ENCODE peak calls at places on chromosomes 11 and 22, in nine cellular contexts. One of them, this sample, is unnamed.

GRCh38 chr22:46422896-46423295 is 87.4 kb downstream of the TRMU start:
- DNase-seq in activated CD4-positive, alpha-beta T cell treated with anti-CD3 and anti-CD28 coated beads for 4 hours: no peak
- DNase-seq in NCI-H69: no peak
- DNase-seq in foreskin keratinocyte: no peak
- DNase-seq in activated naive CD4-positive, alpha-beta T cell treated with anti-CD3 and anti-CD28 coated beads, Interleukin-2, amount 10 ng/mL, durations not matched to agents 7 days and 5 days: no peak
- DNase-seq in activated T-cell treated with anti-CD3 and anti-CD28 coated beads, Interleukin-2, amount 50 U/mL, for 24 hours: no peak
- DNase-seq in WTC11: no peak
- DNase-seq in thoracic aorta: no peak
- DNase-seq in GM20000: no peak
- DNase-seq in this sample: no peak

GRCh38 chr11:110296226-110297081 is at the start of gene RDX:
- DNase-seq in foreskin keratinocyte: peak; percentile 76
- DNase-seq in NCI-H69: peak; percentile 97
- DNase-seq in activated T-cell treated with anti-CD3 and anti-CD28 coated beads, Interleukin-2, amount 50 U/mL, for 24 hours: peak; percentile 78
- DNase-seq in WTC11: peak; percentile 83
- DNase-seq in activated CD4-positive, alpha-beta T cell treated with anti-CD3 and anti-CD28 coated beads for 4 hours: peak; percentile 38
- DNase-seq in activated naive CD4-positive, alpha-beta T cell treated with anti-CD3 and anti-CD28 coated beads, Interleukin-2, amount 10 ng/mL, durations not matched to agents 7 days and 5 days: peak; percentile 67
- DNase-seq in GM20000: peak; percentile 99
- DNase-seq in thoracic aorta: peak; percentile 8
- DNase-seq in this sample: peak; percentile 94

GRCh38 chr11:134438533-134438932 is 26.5 kb upstream of the B3GAT1 start:
- DNase-seq in activated CD4-positive, alpha-beta T cell treated with anti-CD3 and anti-CD28 coated beads for 4 hours: no peak
- DNase-seq in activated T-cell treated with anti-CD3 and anti-CD28 coated beads, Interleukin-2, amount 50 U/mL, for 24 hours: no peak
- DNase-seq in GM20000: no peak
- DNase-seq in activated naive CD4-positive, alpha-beta T cell treated with anti-CD3 and anti-CD28 coated beads, Interleukin-2, amount 10 ng/mL, durations not matched to agents 7 days and 5 days: no peak
- DNase-seq in foreskin keratinocyte: no peak
- DNase-seq in NCI-H69: no peak
- DNase-seq in thoracic aorta: no peak
- DNase-seq in WTC11: no peak
- DNase-seq in this sample: no peak

GRCh38 chr11:120203626-120204025 is 7.2 kb upstream of the OAF start:
- DNase-seq in activated T-cell treated with anti-CD3 and anti-CD28 coated beads, Interleukin-2, amount 50 U/mL, for 24 hours: no peak
- DNase-seq in activated CD4-positive, alpha-beta T cell treated with anti-CD3 and anti-CD28 coated beads for 4 hours: no peak
- DNase-seq in GM20000: no peak
- DNase-seq in NCI-H69: no peak
- DNase-seq in foreskin keratinocyte: no peak
- DNase-seq in WTC11: no peak
- DNase-seq in thoracic aorta: no peak
- DNase-seq in activated naive CD4-positive, alpha-beta T cell treated with anti-CD3 and anti-CD28 coated beads, Interleukin-2, amount 10 ng/mL, durations not matched to agents 7 days and 5 days: no peak
- DNase-seq in this sample: no peak

GRCh38 chr11:55457641-55458040 is 89.9 kb downstream of the OR4A15 start:
- DNase-seq in foreskin keratinocyte: no peak
- DNase-seq in activated T-cell treated with anti-CD3 and anti-CD28 coated beads, Interleukin-2, amount 50 U/mL, for 24 hours: no peak
- DNase-seq in NCI-H69: no peak
- DNase-seq in GM20000: no peak
- DNase-seq in thoracic aorta: no peak
- DNase-seq in activated naive CD4-positive, alpha-beta T cell treated with anti-CD3 and anti-CD28 coated beads, Interleukin-2, amount 10 ng/mL, durations not matched to agents 7 days and 5 days: no peak
- DNase-seq in activated CD4-positive, alpha-beta T cell treated with anti-CD3 and anti-CD28 coated beads for 4 hours: no peak
- DNase-seq in WTC11: no peak
- DNase-seq in this sample: no peak

GRCh38 chr22:25023879-25024278 is 71.4 kb downstream of the KIAA1671 start:
- DNase-seq in activated T-cell treated with anti-CD3 and anti-CD28 coated beads, Interleukin-2, amount 50 U/mL, for 24 hours: no peak
- DNase-seq in thoracic aorta: no peak
- DNase-seq in foreskin keratinocyte: no peak
- DNase-seq in NCI-H69: peak; percentile 51
- DNase-seq in activated naive CD4-positive, alpha-beta T cell treated with anti-CD3 and anti-CD28 coated beads, Interleukin-2, amount 10 ng/mL, durations not matched to agents 7 days and 5 days: no peak
- DNase-seq in GM20000: no peak
- DNase-seq in activated CD4-positive, alpha-beta T cell treated with anti-CD3 and anti-CD28 coated beads for 4 hours: no peak
- DNase-seq in WTC11: no peak
- DNase-seq in this sample: no peak

GRCh38 chr11:65314501-65315203 is at the start of gene CDC42EP2:
- DNase-seq in activated CD4-positive, alpha-beta T cell treated with anti-CD3 and anti-CD28 coated beads for 4 hours: peak; percentile 72
- DNase-seq in GM20000: peak; percentile 96
- DNase-seq in foreskin keratinocyte: peak; percentile 69
- DNase-seq in WTC11: peak; percentile 87
- DNase-seq in NCI-H69: peak; percentile 91
- DNase-seq in activated T-cell treated with anti-CD3 and anti-CD28 coated beads, Interleukin-2, amount 50 U/mL, for 24 hours: peak; percentile 88
- DNase-seq in thoracic aorta: no peak
- DNase-seq in activated naive CD4-positive, alpha-beta T cell treated with anti-CD3 and anti-CD28 coated beads, Interleukin-2, amount 10 ng/mL, durations not matched to agents 7 days and 5 days: peak; percentile 84
- DNase-seq in this sample: peak; percentile 94

GRCh38 chr22:35409783-35410662 is 10.1 kb downstream of the MCM5 start:
- DNase-seq in GM20000: peak; percentile 83
- DNase-seq in WTC11: no peak
- DNase-seq in NCI-H69: no peak
- DNase-seq in activated T-cell treated with anti-CD3 and anti-CD28 coated beads, Interleukin-2, amount 50 U/mL, for 24 hours: no peak
- DNase-seq in activated naive CD4-positive, alpha-beta T cell treated with anti-CD3 and anti-CD28 coated beads, Interleukin-2, amount 10 ng/mL, durations not matched to agents 7 days and 5 days: no peak
- DNase-seq in thoracic aorta: no peak
- DNase-seq in activated CD4-positive, alpha-beta T cell treated with anti-CD3 and anti-CD28 coated beads for 4 hours: no peak
- DNase-seq in foreskin keratinocyte: no peak
- DNase-seq in this sample: peak; percentile 86

GRCh38 chr11:81869337-81870065 is 864.2 kb downstream of the FAM181B start:
- DNase-seq in foreskin keratinocyte: peak; percentile 87
- DNase-seq in activated CD4-positive, alpha-beta T cell treated with anti-CD3 and anti-CD28 coated beads for 4 hours: peak; percentile 72
- DNase-seq in thoracic aorta: no peak
- DNase-seq in NCI-H69: peak; percentile 30
- DNase-seq in WTC11: no peak
- DNase-seq in activated naive CD4-positive, alpha-beta T cell treated with anti-CD3 and anti-CD28 coated beads, Interleukin-2, amount 10 ng/mL, durations not matched to agents 7 days and 5 days: peak; percentile 96
- DNase-seq in GM20000: peak; percentile 52
- DNase-seq in activated T-cell treated with anti-CD3 and anti-CD28 coated beads, Interleukin-2, amount 50 U/mL, for 24 hours: peak; percentile 61
- DNase-seq in this sample: peak; percentile 28

GRCh38 chr11:3146612-3147256 is 18.4 kb downstream of the OSBPL5 start:
- DNase-seq in foreskin keratinocyte: no peak
- DNase-seq in thoracic aorta: peak; percentile 36
- DNase-seq in activated T-cell treated with anti-CD3 and anti-CD28 coated beads, Interleukin-2, amount 50 U/mL, for 24 hours: no peak
- DNase-seq in NCI-H69: no peak
- DNase-seq in activated naive CD4-positive, alpha-beta T cell treated with anti-CD3 and anti-CD28 coated beads, Interleukin-2, amount 10 ng/mL, durations not matched to agents 7 days and 5 days: no peak
- DNase-seq in activated CD4-positive, alpha-beta T cell treated with anti-CD3 and anti-CD28 coated beads for 4 hours: no peak
- DNase-seq in GM20000: no peak
- DNase-seq in WTC11: no peak
- DNase-seq in this sample: no peak

GRCh38 chr22:35380537-35381423 is at the start of gene HMOX1:
- DNase-seq in thoracic aorta: peak; percentile 86
- DNase-seq in WTC11: peak; percentile 79
- DNase-seq in GM20000: peak; percentile 89
- DNase-seq in activated CD4-positive, alpha-beta T cell treated with anti-CD3 and anti-CD28 coated beads for 4 hours: peak; percentile 13
- DNase-seq in foreskin keratinocyte: peak; percentile 67
- DNase-seq in NCI-H69: peak; percentile 93
- DNase-seq in activated naive CD4-positive, alpha-beta T cell treated with anti-CD3 and anti-CD28 coated beads, Interleukin-2, amount 10 ng/mL, durations not matched to agents 7 days and 5 days: peak; percentile 72
- DNase-seq in activated T-cell treated with anti-CD3 and anti-CD28 coated beads, Interleukin-2, amount 50 U/mL, for 24 hours: peak; percentile 69
- DNase-seq in this sample: peak; percentile 90

GRCh38 chr11:27349919-27350318 is 13.1 kb downstream of the CCDC34 start:
- DNase-seq in GM20000: no peak
- DNase-seq in NCI-H69: peak; percentile 72
- DNase-seq in activated T-cell treated with anti-CD3 and anti-CD28 coated beads, Interleukin-2, amount 50 U/mL, for 24 hours: no peak
- DNase-seq in activated naive CD4-positive, alpha-beta T cell treated with anti-CD3 and anti-CD28 coated beads, Interleukin-2, amount 10 ng/mL, durations not matched to agents 7 days and 5 days: no peak
- DNase-seq in WTC11: no peak
- DNase-seq in foreskin keratinocyte: no peak
- DNase-seq in thoracic aorta: no peak
- DNase-seq in activated CD4-positive, alpha-beta T cell treated with anti-CD3 and anti-CD28 coated beads for 4 hours: no peak
- DNase-seq in this sample: no peak

GRCh38 chr11:62217191-62217748 is 8.8 kb downstream of the SCGB2A1 start:
- DNase-seq in WTC11: no peak
- DNase-seq in activated T-cell treated with anti-CD3 and anti-CD28 coated beads, Interleukin-2, amount 50 U/mL, for 24 hours: no peak
- DNase-seq in thoracic aorta: no peak
- DNase-seq in activated CD4-positive, alpha-beta T cell treated with anti-CD3 and anti-CD28 coated beads for 4 hours: no peak
- DNase-seq in GM20000: no peak
- DNase-seq in NCI-H69: peak; percentile 73
- DNase-seq in activated naive CD4-positive, alpha-beta T cell treated with anti-CD3 and anti-CD28 coated beads, Interleukin-2, amount 10 ng/mL, durations not matched to agents 7 days and 5 days: no peak
- DNase-seq in foreskin keratinocyte: no peak
- DNase-seq in this sample: no peak

GRCh38 chr11:70716986-70717775 is 318.9 kb downstream of the CTTN start:
- DNase-seq in GM20000: no peak
- DNase-seq in foreskin keratinocyte: no peak
- DNase-seq in activated T-cell treated with anti-CD3 and anti-CD28 coated beads, Interleukin-2, amount 50 U/mL, for 24 hours: no peak
- DNase-seq in activated naive CD4-positive, alpha-beta T cell treated with anti-CD3 and anti-CD28 coated beads, Interleukin-2, amount 10 ng/mL, durations not matched to agents 7 days and 5 days: no peak
- DNase-seq in NCI-H69: no peak
- DNase-seq in activated CD4-positive, alpha-beta T cell treated with anti-CD3 and anti-CD28 coated beads for 4 hours: no peak
- DNase-seq in thoracic aorta: no peak
- DNase-seq in WTC11: no peak
- DNase-seq in this sample: no peak

GRCh38 chr11:27525824-27526516 is 19.4 kb upstream of the LIN7C start:
- DNase-seq in NCI-H69: no peak
- DNase-seq in activated T-cell treated with anti-CD3 and anti-CD28 coated beads, Interleukin-2, amount 50 U/mL, for 24 hours: no peak
- DNase-seq in activated naive CD4-positive, alpha-beta T cell treated with anti-CD3 and anti-CD28 coated beads, Interleukin-2, amount 10 ng/mL, durations not matched to agents 7 days and 5 days: no peak
- DNase-seq in WTC11: no peak
- DNase-seq in foreskin keratinocyte: no peak
- DNase-seq in activated CD4-positive, alpha-beta T cell treated with anti-CD3 and anti-CD28 coated beads for 4 hours: no peak
- DNase-seq in thoracic aorta: no peak
- DNase-seq in GM20000: no peak
- DNase-seq in this sample: no peak

GRCh38 chr11:92329644-92330043 is 105.0 kb downstream of the FAT3 start:
- DNase-seq in NCI-H69: peak; percentile 53
- DNase-seq in thoracic aorta: no peak
- DNase-seq in activated naive CD4-positive, alpha-beta T cell treated with anti-CD3 and anti-CD28 coated beads, Interleukin-2, amount 10 ng/mL, durations not matched to agents 7 days and 5 days: no peak
- DNase-seq in activated T-cell treated with anti-CD3 and anti-CD28 coated beads, Interleukin-2, amount 50 U/mL, for 24 hours: no peak
- DNase-seq in WTC11: no peak
- DNase-seq in foreskin keratinocyte: peak; percentile 65
- DNase-seq in GM20000: no peak
- DNase-seq in activated CD4-positive, alpha-beta T cell treated with anti-CD3 and anti-CD28 coated beads for 4 hours: no peak
- DNase-seq in this sample: no peak

GRCh38 chr11:94885133-94885532 is 88.2 kb downstream of the CWC15 start:
- DNase-seq in foreskin keratinocyte: peak; percentile 70
- DNase-seq in NCI-H69: peak; percentile 85
- DNase-seq in activated T-cell treated with anti-CD3 and anti-CD28 coated beads, Interleukin-2, amount 50 U/mL, for 24 hours: no peak
- DNase-seq in WTC11: no peak
- DNase-seq in GM20000: no peak
- DNase-seq in activated naive CD4-positive, alpha-beta T cell treated with anti-CD3 and anti-CD28 coated beads, Interleukin-2, amount 10 ng/mL, durations not matched to agents 7 days and 5 days: no peak
- DNase-seq in thoracic aorta: no peak
- DNase-seq in activated CD4-positive, alpha-beta T cell treated with anti-CD3 and anti-CD28 coated beads for 4 hours: no peak
- DNase-seq in this sample: peak; percentile 13

GRCh38 chr11:115653076-115653475 is 148.9 kb upstream of the CADM1 start:
- DNase-seq in NCI-H69: no peak
- DNase-seq in foreskin keratinocyte: peak; percentile 89
- DNase-seq in GM20000: no peak
- DNase-seq in activated naive CD4-positive, alpha-beta T cell treated with anti-CD3 and anti-CD28 coated beads, Interleukin-2, amount 10 ng/mL, durations not matched to agents 7 days and 5 days: no peak
- DNase-seq in thoracic aorta: no peak
- DNase-seq in WTC11: no peak
- DNase-seq in activated T-cell treated with anti-CD3 and anti-CD28 coated beads, Interleukin-2, amount 50 U/mL, for 24 hours: no peak
- DNase-seq in activated CD4-positive, alpha-beta T cell treated with anti-CD3 and anti-CD28 coated beads for 4 hours: no peak
- DNase-seq in this sample: no peak

GRCh38 chr11:70105755-70106571 is 27.8 kb downstream of the ANO1 start:
- DNase-seq in activated CD4-positive, alpha-beta T cell treated with anti-CD3 and anti-CD28 coated beads for 4 hours: no peak
- DNase-seq in NCI-H69: peak; percentile 64
- DNase-seq in activated naive CD4-positive, alpha-beta T cell treated with anti-CD3 and anti-CD28 coated beads, Interleukin-2, amount 10 ng/mL, durations not matched to agents 7 days and 5 days: no peak
- DNase-seq in activated T-cell treated with anti-CD3 and anti-CD28 coated beads, Interleukin-2, amount 50 U/mL, for 24 hours: no peak
- DNase-seq in foreskin keratinocyte: no peak
- DNase-seq in thoracic aorta: no peak
- DNase-seq in GM20000: no peak
- DNase-seq in WTC11: no peak
- DNase-seq in this sample: no peak

GRCh38 chr22:41772198-41772597 is 28.3 kb upstream of the CCDC134 start:
- DNase-seq in activated CD4-positive, alpha-beta T cell treated with anti-CD3 and anti-CD28 coated beads for 4 hours: no peak
- DNase-seq in WTC11: no peak
- DNase-seq in thoracic aorta: no peak
- DNase-seq in GM20000: no peak
- DNase-seq in NCI-H69: no peak
- DNase-seq in activated T-cell treated with anti-CD3 and anti-CD28 coated beads, Interleukin-2, amount 50 U/mL, for 24 hours: no peak
- DNase-seq in activated naive CD4-positive, alpha-beta T cell treated with anti-CD3 and anti-CD28 coated beads, Interleukin-2, amount 10 ng/mL, durations not matched to agents 7 days and 5 days: no peak
- DNase-seq in foreskin keratinocyte: no peak
- DNase-seq in this sample: no peak

GRCh38 chr11:118214210-118214914 is 10.4 kb downstream of the JAML start:
- DNase-seq in activated T-cell treated with anti-CD3 and anti-CD28 coated beads, Interleukin-2, amount 50 U/mL, for 24 hours: no peak
- DNase-seq in activated naive CD4-positive, alpha-beta T cell treated with anti-CD3 and anti-CD28 coated beads, Interleukin-2, amount 10 ng/mL, durations not matched to agents 7 days and 5 days: no peak
- DNase-seq in GM20000: no peak
- DNase-seq in thoracic aorta: no peak
- DNase-seq in WTC11: no peak
- DNase-seq in activated CD4-positive, alpha-beta T cell treated with anti-CD3 and anti-CD28 coated beads for 4 hours: no peak
- DNase-seq in foreskin keratinocyte: no peak
- DNase-seq in NCI-H69: no peak
- DNase-seq in this sample: no peak

This sample was measured in GM10248.